ENCODE peak calls at places on chromosomes 6 and 20, in ten cellular contexts. Y, G, E, F, S, P, W, M, Z and I are unnamed samples.

GRCh38 chr6:170455335-170455979 is 97.7 kb downstream of the PSMB1 start:
- DNase-seq in E (no peak), G (no peak), S (no peak), Y (no peak), P (no peak), M (no peak), F (no peak), Z (no peak), W (peak), I (no peak)

GRCh38 chr6:143621159-143621873 is 56.4 kb upstream of the PHACTR2 start:
- DNase-seq in S (no peak), P (no peak), Z (no peak), Y (no peak), W (no peak), F (no peak), G (no peak), E (no peak), M (no peak), I (no peak)

GRCh38 chr6:16978686-16979085 is 123.2 kb upstream of the STMND1 start:
- DNase-seq in P (no peak), G (no peak), M (no peak), Z (no peak), Y (no peak), S (no peak), E (no peak), F (no peak), W (no peak), I (no peak)

GRCh38 chr6:135033238-135033637 is 21.4 kb downstream of the HBS1L start:
- DNase-seq in G (no peak), W (no peak), Y (no peak), S (no peak), P (no peak), E (no peak), Z (no peak), M (no peak), F (no peak), I (no peak)

GRCh38 chr20:53276143-53276542 is 304.0 kb downstream of the TSHZ2 start:
- DNase-seq in Y (no peak), Z (no peak), S (no peak), G (no peak), M (peak), P (no peak), F (no peak), E (no peak), W (no peak), I (no peak)

GRCh38 chr20:610130-611046 is at the start of gene TCF15:
- DNase-seq in S (no peak), M (peak), Z (no peak), G (peak), F (peak), Y (no peak), E (no peak), W (no peak), P (peak), I (no peak)

GRCh38 chr6:52102330-52102932 is 15.0 kb upstream of the PKHD1 start:
- DNase-seq in M (no peak), E (no peak), P (no peak), W (no peak), G (no peak), F (no peak), S (no peak), Y (no peak), Z (no peak), I (no peak)

GRCh38 chr6:46637145-46637544 is 15.5 kb downstream of the CYP39A1 start:
- DNase-seq in M (no peak), E (no peak), S (no peak), F (no peak), Z (no peak), Y (no peak), P (peak), G (no peak), W (no peak), I (no peak)

GRCh38 chr6:139433647-139434419 is 59.4 kb upstream of the CITED2 start:
- DNase-seq in E (no peak), P (no peak), M (no peak), Y (no peak), F (no peak), G (no peak), S (no peak), Z (no peak), W (no peak), I (no peak)